ENCODE peak calls at places on chromosomes 11 and 22, in nine cellular contexts. One of them, this sample, is unnamed.

GRCh38 chr11:5476184-5476819 is 12.2 kb upstream of the OR52D1 start:
- ATAC-seq in heart left ventricle: no peak
- ATAC-seq in psoas muscle: no peak
- ATAC-seq in body of pancreas: peak
- ATAC-seq in esophagus mucosa: peak
- ATAC-seq in right lobe of liver: peak
- ATAC-seq in stimulated activated effector memory CD8-positive, alpha-beta T cell treated with anti-CD3 and anti-CD28 coated beads, Interleukin-12 subunit alpha, Interleukin-12 subunit beta, amount 100 ng/mL, for 72 hours: peak
- ATAC-seq in T-helper 17 cell: peak
- ATAC-seq in activated CD8-positive, alpha-beta T cell treated with anti-CD3 and anti-CD28 coated beads, Interleukin-2, amount 10 ng/mL, durations not matched to agents 7 days and 5 days: no peak
- ATAC-seq in this sample: no peak

GRCh38 chr11:125903753-125904659 is at the start of gene DDX25:
- ATAC-seq in heart left ventricle: peak
- ATAC-seq in psoas muscle: no peak
- ATAC-seq in body of pancreas: peak
- ATAC-seq in esophagus mucosa: no peak
- ATAC-seq in right lobe of liver: no peak
- ATAC-seq in stimulated activated effector memory CD8-positive, alpha-beta T cell treated with anti-CD3 and anti-CD28 coated beads, Interleukin-12 subunit alpha, Interleukin-12 subunit beta, amount 100 ng/mL, for 72 hours: peak
- ATAC-seq in T-helper 17 cell: peak
- ATAC-seq in activated CD8-positive, alpha-beta T cell treated with anti-CD3 and anti-CD28 coated beads, Interleukin-2, amount 10 ng/mL, durations not matched to agents 7 days and 5 days: peak
- ATAC-seq in this sample: no peak

GRCh38 chr11:132361011-132361550 is 990.7 kb downstream of the NTM start:
- ATAC-seq in heart left ventricle: no peak
- ATAC-seq in psoas muscle: no peak
- ATAC-seq in body of pancreas: no peak
- ATAC-seq in esophagus mucosa: no peak
- ATAC-seq in right lobe of liver: no peak
- ATAC-seq in stimulated activated effector memory CD8-positive, alpha-beta T cell treated with anti-CD3 and anti-CD28 coated beads, Interleukin-12 subunit alpha, Interleukin-12 subunit beta, amount 100 ng/mL, for 72 hours: no peak
- ATAC-seq in T-helper 17 cell: no peak
- ATAC-seq in activated CD8-positive, alpha-beta T cell treated with anti-CD3 and anti-CD28 coated beads, Interleukin-2, amount 10 ng/mL, durations not matched to agents 7 days and 5 days: no peak
- ATAC-seq in this sample: no peak

GRCh38 chr22:39219071-39220050 is 25.4 kb downstream of the PDGFB start:
- ATAC-seq in heart left ventricle: no peak
- ATAC-seq in psoas muscle: no peak
- ATAC-seq in body of pancreas: no peak
- ATAC-seq in esophagus mucosa: no peak
- ATAC-seq in right lobe of liver: no peak
- ATAC-seq in stimulated activated effector memory CD8-positive, alpha-beta T cell treated with anti-CD3 and anti-CD28 coated beads, Interleukin-12 subunit alpha, Interleukin-12 subunit beta, amount 100 ng/mL, for 72 hours: no peak
- ATAC-seq in T-helper 17 cell: no peak
- ATAC-seq in activated CD8-positive, alpha-beta T cell treated with anti-CD3 and anti-CD28 coated beads, Interleukin-2, amount 10 ng/mL, durations not matched to agents 7 days and 5 days: no peak
- ATAC-seq in this sample: no peak

GRCh38 chr22:32020117-32020516 is 22.9 kb upstream of the SLC5A1 start:
- ATAC-seq in heart left ventricle: no peak
- ATAC-seq in psoas muscle: peak
- ATAC-seq in body of pancreas: no peak
- ATAC-seq in esophagus mucosa: peak
- ATAC-seq in right lobe of liver: no peak
- ATAC-seq in stimulated activated effector memory CD8-positive, alpha-beta T cell treated with anti-CD3 and anti-CD28 coated beads, Interleukin-12 subunit alpha, Interleukin-12 subunit beta, amount 100 ng/mL, for 72 hours: peak
- ATAC-seq in T-helper 17 cell: no peak
- ATAC-seq in activated CD8-positive, alpha-beta T cell treated with anti-CD3 and anti-CD28 coated beads, Interleukin-2, amount 10 ng/mL, durations not matched to agents 7 days and 5 days: no peak
- ATAC-seq in this sample: no peak

GRCh38 chr11:88508808-88509581 is 171.5 kb upstream of the CTSC start:
- ATAC-seq in heart left ventricle: peak
- ATAC-seq in psoas muscle: peak
- ATAC-seq in body of pancreas: peak
- ATAC-seq in esophagus mucosa: peak
- ATAC-seq in right lobe of liver: peak
- ATAC-seq in stimulated activated effector memory CD8-positive, alpha-beta T cell treated with anti-CD3 and anti-CD28 coated beads, Interleukin-12 subunit alpha, Interleukin-12 subunit beta, amount 100 ng/mL, for 72 hours: peak
- ATAC-seq in T-helper 17 cell: peak
- ATAC-seq in activated CD8-positive, alpha-beta T cell treated with anti-CD3 and anti-CD28 coated beads, Interleukin-2, amount 10 ng/mL, durations not matched to agents 7 days and 5 days: peak
- ATAC-seq in this sample: peak

GRCh38 chr22:27220349-27220748 is 563.0 kb downstream of the MIAT start:
- ATAC-seq in heart left ventricle: no peak
- ATAC-seq in psoas muscle: no peak
- ATAC-seq in body of pancreas: no peak
- ATAC-seq in esophagus mucosa: peak
- ATAC-seq in right lobe of liver: no peak
- ATAC-seq in stimulated activated effector memory CD8-positive, alpha-beta T cell treated with anti-CD3 and anti-CD28 coated beads, Interleukin-12 subunit alpha, Interleukin-12 subunit beta, amount 100 ng/mL, for 72 hours: no peak
- ATAC-seq in T-helper 17 cell: no peak
- ATAC-seq in activated CD8-positive, alpha-beta T cell treated with anti-CD3 and anti-CD28 coated beads, Interleukin-2, amount 10 ng/mL, durations not matched to agents 7 days and 5 days: no peak
- ATAC-seq in this sample: no peak

GRCh38 chr11:100515087-100515486 is 172.0 kb upstream of the ARHGAP42 start:
- ATAC-seq in heart left ventricle: no peak
- ATAC-seq in psoas muscle: no peak
- ATAC-seq in body of pancreas: no peak
- ATAC-seq in esophagus mucosa: no peak
- ATAC-seq in right lobe of liver: no peak
- ATAC-seq in stimulated activated effector memory CD8-positive, alpha-beta T cell treated with anti-CD3 and anti-CD28 coated beads, Interleukin-12 subunit alpha, Interleukin-12 subunit beta, amount 100 ng/mL, for 72 hours: no peak
- ATAC-seq in T-helper 17 cell: no peak
- ATAC-seq in activated CD8-positive, alpha-beta T cell treated with anti-CD3 and anti-CD28 coated beads, Interleukin-2, amount 10 ng/mL, durations not matched to agents 7 days and 5 days: no peak
- ATAC-seq in this sample: no peak

GRCh38 chr11:73578786-73579185 is 19.1 kb downstream of the FAM168A start:
- ATAC-seq in heart left ventricle: no peak
- ATAC-seq in psoas muscle: no peak
- ATAC-seq in body of pancreas: no peak
- ATAC-seq in esophagus mucosa: no peak
- ATAC-seq in right lobe of liver: no peak
- ATAC-seq in stimulated activated effector memory CD8-positive, alpha-beta T cell treated with anti-CD3 and anti-CD28 coated beads, Interleukin-12 subunit alpha, Interleukin-12 subunit beta, amount 100 ng/mL, for 72 hours: peak
- ATAC-seq in T-helper 17 cell: no peak
- ATAC-seq in activated CD8-positive, alpha-beta T cell treated with anti-CD3 and anti-CD28 coated beads, Interleukin-2, amount 10 ng/mL, durations not matched to agents 7 days and 5 days: peak
- ATAC-seq in this sample: peak

GRCh38 chr11:59545179-59546020 is 34.1 kb downstream of the OR4D9 start:
- ATAC-seq in heart left ventricle: no peak
- ATAC-seq in psoas muscle: no peak
- ATAC-seq in body of pancreas: no peak
- ATAC-seq in esophagus mucosa: peak
- ATAC-seq in right lobe of liver: no peak
- ATAC-seq in stimulated activated effector memory CD8-positive, alpha-beta T cell treated with anti-CD3 and anti-CD28 coated beads, Interleukin-12 subunit alpha, Interleukin-12 subunit beta, amount 100 ng/mL, for 72 hours: peak
- ATAC-seq in T-helper 17 cell: no peak
- ATAC-seq in activated CD8-positive, alpha-beta T cell treated with anti-CD3 and anti-CD28 coated beads, Interleukin-2, amount 10 ng/mL, durations not matched to agents 7 days and 5 days: no peak
- ATAC-seq in this sample: no peak

GRCh38 chr11:35232961-35233360 is 94.0 kb downstream of the CD44 start:
- ATAC-seq in heart left ventricle: no peak
- ATAC-seq in psoas muscle: no peak
- ATAC-seq in body of pancreas: no peak
- ATAC-seq in esophagus mucosa: no peak
- ATAC-seq in right lobe of liver: no peak
- ATAC-seq in stimulated activated effector memory CD8-positive, alpha-beta T cell treated with anti-CD3 and anti-CD28 coated beads, Interleukin-12 subunit alpha, Interleukin-12 subunit beta, amount 100 ng/mL, for 72 hours: no peak
- ATAC-seq in T-helper 17 cell: no peak
- ATAC-seq in activated CD8-positive, alpha-beta T cell treated with anti-CD3 and anti-CD28 coated beads, Interleukin-2, amount 10 ng/mL, durations not matched to agents 7 days and 5 days: no peak
- ATAC-seq in this sample: no peak

GRCh38 chr11:12871788-12872321 is 137.3 kb upstream of the RASSF10 start:
- ATAC-seq in heart left ventricle: no peak
- ATAC-seq in psoas muscle: no peak
- ATAC-seq in body of pancreas: no peak
- ATAC-seq in esophagus mucosa: no peak
- ATAC-seq in right lobe of liver: peak
- ATAC-seq in stimulated activated effector memory CD8-positive, alpha-beta T cell treated with anti-CD3 and anti-CD28 coated beads, Interleukin-12 subunit alpha, Interleukin-12 subunit beta, amount 100 ng/mL, for 72 hours: no peak
- ATAC-seq in T-helper 17 cell: no peak
- ATAC-seq in activated CD8-positive, alpha-beta T cell treated with anti-CD3 and anti-CD28 coated beads, Interleukin-2, amount 10 ng/mL, durations not matched to agents 7 days and 5 days: no peak
- ATAC-seq in this sample: no peak

GRCh38 chr11:10580625-10581024 is 12.2 kb upstream of the LYVE1 start:
- ATAC-seq in heart left ventricle: no peak
- ATAC-seq in psoas muscle: no peak
- ATAC-seq in body of pancreas: no peak
- ATAC-seq in esophagus mucosa: no peak
- ATAC-seq in right lobe of liver: peak
- ATAC-seq in stimulated activated effector memory CD8-positive, alpha-beta T cell treated with anti-CD3 and anti-CD28 coated beads, Interleukin-12 subunit alpha, Interleukin-12 subunit beta, amount 100 ng/mL, for 72 hours: no peak
- ATAC-seq in T-helper 17 cell: no peak
- ATAC-seq in activated CD8-positive, alpha-beta T cell treated with anti-CD3 and anti-CD28 coated beads, Interleukin-2, amount 10 ng/mL, durations not matched to agents 7 days and 5 days: no peak
- ATAC-seq in this sample: no peak

GRCh38 chr22:41117127-41117965 is 25.0 kb downstream of the EP300 start:
- ATAC-seq in heart left ventricle: no peak
- ATAC-seq in psoas muscle: no peak
- ATAC-seq in body of pancreas: no peak
- ATAC-seq in esophagus mucosa: no peak
- ATAC-seq in right lobe of liver: no peak
- ATAC-seq in stimulated activated effector memory CD8-positive, alpha-beta T cell treated with anti-CD3 and anti-CD28 coated beads, Interleukin-12 subunit alpha, Interleukin-12 subunit beta, amount 100 ng/mL, for 72 hours: peak
- ATAC-seq in T-helper 17 cell: no peak
- ATAC-seq in activated CD8-positive, alpha-beta T cell treated with anti-CD3 and anti-CD28 coated beads, Interleukin-2, amount 10 ng/mL, durations not matched to agents 7 days and 5 days: no peak
- ATAC-seq in this sample: no peak

GRCh38 chr11:35173620-35174278 is 34.8 kb downstream of the CD44 start:
- ATAC-seq in heart left ventricle: no peak
- ATAC-seq in psoas muscle: no peak
- ATAC-seq in body of pancreas: no peak
- ATAC-seq in esophagus mucosa: peak
- ATAC-seq in right lobe of liver: peak
- ATAC-seq in stimulated activated effector memory CD8-positive, alpha-beta T cell treated with anti-CD3 and anti-CD28 coated beads, Interleukin-12 subunit alpha, Interleukin-12 subunit beta, amount 100 ng/mL, for 72 hours: no peak
- ATAC-seq in T-helper 17 cell: peak
- ATAC-seq in activated CD8-positive, alpha-beta T cell treated with anti-CD3 and anti-CD28 coated beads, Interleukin-2, amount 10 ng/mL, durations not matched to agents 7 days and 5 days: peak
- ATAC-seq in this sample: no peak

GRCh38 chr11:80595011-80595410 is 1154.2 kb upstream of the TENM4 start:
- ATAC-seq in heart left ventricle: peak
- ATAC-seq in psoas muscle: no peak
- ATAC-seq in body of pancreas: peak
- ATAC-seq in esophagus mucosa: no peak
- ATAC-seq in right lobe of liver: no peak
- ATAC-seq in stimulated activated effector memory CD8-positive, alpha-beta T cell treated with anti-CD3 and anti-CD28 coated beads, Interleukin-12 subunit alpha, Interleukin-12 subunit beta, amount 100 ng/mL, for 72 hours: no peak
- ATAC-seq in T-helper 17 cell: no peak
- ATAC-seq in activated CD8-positive, alpha-beta T cell treated with anti-CD3 and anti-CD28 coated beads, Interleukin-2, amount 10 ng/mL, durations not matched to agents 7 days and 5 days: no peak
- ATAC-seq in this sample: no peak

GRCh38 chr11:26985941-26986340 is 8.0 kb upstream of the FIBIN start:
- ATAC-seq in heart left ventricle: peak
- ATAC-seq in psoas muscle: no peak
- ATAC-seq in body of pancreas: no peak
- ATAC-seq in esophagus mucosa: no peak
- ATAC-seq in right lobe of liver: no peak
- ATAC-seq in stimulated activated effector memory CD8-positive, alpha-beta T cell treated with anti-CD3 and anti-CD28 coated beads, Interleukin-12 subunit alpha, Interleukin-12 subunit beta, amount 100 ng/mL, for 72 hours: no peak
- ATAC-seq in T-helper 17 cell: no peak
- ATAC-seq in activated CD8-positive, alpha-beta T cell treated with anti-CD3 and anti-CD28 coated beads, Interleukin-2, amount 10 ng/mL, durations not matched to agents 7 days and 5 days: no peak
- ATAC-seq in this sample: peak

GRCh38 chr11:30585892-30586250 is 282 bp downstream of the MPPED2 start:
- ATAC-seq in heart left ventricle: peak
- ATAC-seq in psoas muscle: peak
- ATAC-seq in body of pancreas: peak
- ATAC-seq in esophagus mucosa: peak
- ATAC-seq in right lobe of liver: peak
- ATAC-seq in stimulated activated effector memory CD8-positive, alpha-beta T cell treated with anti-CD3 and anti-CD28 coated beads, Interleukin-12 subunit alpha, Interleukin-12 subunit beta, amount 100 ng/mL, for 72 hours: peak
- ATAC-seq in T-helper 17 cell: no peak
- ATAC-seq in activated CD8-positive, alpha-beta T cell treated with anti-CD3 and anti-CD28 coated beads, Interleukin-2, amount 10 ng/mL, durations not matched to agents 7 days and 5 days: no peak
- ATAC-seq in this sample: no peak

GRCh38 chr22:21856868-21857267 is 10.6 kb downstream of the MAPK1 start:
- ATAC-seq in heart left ventricle: no peak
- ATAC-seq in psoas muscle: no peak
- ATAC-seq in body of pancreas: no peak
- ATAC-seq in esophagus mucosa: no peak
- ATAC-seq in right lobe of liver: no peak
- ATAC-seq in stimulated activated effector memory CD8-positive, alpha-beta T cell treated with anti-CD3 and anti-CD28 coated beads, Interleukin-12 subunit alpha, Interleukin-12 subunit beta, amount 100 ng/mL, for 72 hours: no peak
- ATAC-seq in T-helper 17 cell: no peak
- ATAC-seq in activated CD8-positive, alpha-beta T cell treated with anti-CD3 and anti-CD28 coated beads, Interleukin-2, amount 10 ng/mL, durations not matched to agents 7 days and 5 days: no peak
- ATAC-seq in this sample: no peak

GRCh38 chr11:5304046-5304445 is 2.3 kb upstream of the OR51B4 start:
- ATAC-seq in heart left ventricle: no peak
- ATAC-seq in psoas muscle: no peak
- ATAC-seq in body of pancreas: no peak
- ATAC-seq in esophagus mucosa: no peak
- ATAC-seq in right lobe of liver: no peak
- ATAC-seq in stimulated activated effector memory CD8-positive, alpha-beta T cell treated with anti-CD3 and anti-CD28 coated beads, Interleukin-12 subunit alpha, Interleukin-12 subunit beta, amount 100 ng/mL, for 72 hours: no peak
- ATAC-seq in T-helper 17 cell: no peak
- ATAC-seq in activated CD8-positive, alpha-beta T cell treated with anti-CD3 and anti-CD28 coated beads, Interleukin-2, amount 10 ng/mL, durations not matched to agents 7 days and 5 days: no peak
- ATAC-seq in this sample: no peak

GRCh38 chr11:86695391-86695790 is 23.0 kb upstream of the ME3 start:
- ATAC-seq in heart left ventricle: no peak
- ATAC-seq in psoas muscle: no peak
- ATAC-seq in body of pancreas: no peak
- ATAC-seq in esophagus mucosa: no peak
- ATAC-seq in right lobe of liver: no peak
- ATAC-seq in stimulated activated effector memory CD8-positive, alpha-beta T cell treated with anti-CD3 and anti-CD28 coated beads, Interleukin-12 subunit alpha, Interleukin-12 subunit beta, amount 100 ng/mL, for 72 hours: no peak
- ATAC-seq in T-helper 17 cell: no peak
- ATAC-seq in activated CD8-positive, alpha-beta T cell treated with anti-CD3 and anti-CD28 coated beads, Interleukin-2, amount 10 ng/mL, durations not matched to agents 7 days and 5 days: no peak
- ATAC-seq in this sample: no peak

GRCh38 chr11:102143867-102144266 is 33.6 kb downstream of the YAP1 start:
- ATAC-seq in heart left ventricle: peak
- ATAC-seq in psoas muscle: no peak
- ATAC-seq in body of pancreas: no peak
- ATAC-seq in esophagus mucosa: no peak
- ATAC-seq in right lobe of liver: peak
- ATAC-seq in stimulated activated effector memory CD8-positive, alpha-beta T cell treated with anti-CD3 and anti-CD28 coated beads, Interleukin-12 subunit alpha, Interleukin-12 subunit beta, amount 100 ng/mL, for 72 hours: no peak
- ATAC-seq in T-helper 17 cell: no peak
- ATAC-seq in activated CD8-positive, alpha-beta T cell treated with anti-CD3 and anti-CD28 coated beads, Interleukin-2, amount 10 ng/mL, durations not matched to agents 7 days and 5 days: no peak
- ATAC-seq in this sample: no peak

GRCh38 chr11:6674856-6675255 is 8.3 kb downstream of the MRPL17 start:
- ATAC-seq in heart left ventricle: peak
- ATAC-seq in psoas muscle: no peak
- ATAC-seq in body of pancreas: no peak
- ATAC-seq in esophagus mucosa: no peak
- ATAC-seq in right lobe of liver: peak
- ATAC-seq in stimulated activated effector memory CD8-positive, alpha-beta T cell treated with anti-CD3 and anti-CD28 coated beads, Interleukin-12 subunit alpha, Interleukin-12 subunit beta, amount 100 ng/mL, for 72 hours: no peak
- ATAC-seq in T-helper 17 cell: no peak
- ATAC-seq in activated CD8-positive, alpha-beta T cell treated with anti-CD3 and anti-CD28 coated beads, Interleukin-2, amount 10 ng/mL, durations not matched to agents 7 days and 5 days: no peak
- ATAC-seq in this sample: no peak

This sample was measured in stimulated activated memory B cell treated with anti-CD40 and anti-IgM and Interleukin-4, amounts not matched to agents 10 μg/mL and 1 μg/mL and 100 μg/mL, for 72 hours.